ENCODE peak calls at places on chromosomes 13 and 19, in six cellular contexts. E is nephron progenitor cell, S is brain microvascular endothelial cell, Z is astrocyte of the cerebellum, W is Calu3, C is WTC11. Q is an unnamed sample.

GRCh38 chr13:24834902-24835510 is 71.0 kb downstream of the RNF17 start:
- DNase-seq in E (no peak), S (no peak), Z (no peak), W (no peak), C (no peak), Q (no peak)

GRCh38 chr13:44306401-44307192 is 67.0 kb upstream of the SERP2 start:
- DNase-seq in E (peak), S (peak), Z (peak), W (peak), C (peak), Q (peak)

GRCh38 chr13:89688908-89689307 is 1658.6 kb upstream of the MIR17HG start:
- DNase-seq in E (no peak), S (no peak), Z (no peak), W (no peak), C (no peak), Q (no peak)

GRCh38 chr19:31160346-31160926 is 188.8 kb downstream of the TSHZ3 start:
- DNase-seq in E (no peak), S (peak), Z (peak), W (no peak), C (no peak), Q (no peak)

GRCh38 chr19:32530773-32531172 is 50.2 kb upstream of the PDCD5 start:
- DNase-seq in E (no peak), S (no peak), Z (no peak), W (no peak), C (no peak), Q (no peak)

GRCh38 chr13:32023698-32024097 is 7.9 kb upstream of the FRY start:
- DNase-seq in E (no peak), S (no peak), Z (no peak), W (no peak), C (no peak), Q (no peak)

GRCh38 chr19:38134538-38135149 is 89.4 kb downstream of the DPF1 start:
- DNase-seq in E (peak), S (peak), Z (no peak), W (peak), C (peak), Q (no peak)

GRCh38 chr13:112746044-112746443 is 56.2 kb downstream of the ATP11A start:
- DNase-seq in E (no peak), S (no peak), Z (no peak), W (no peak), C (no peak), Q (no peak)

GRCh38 chr19:7522923-7523667 is 671 bp downstream of the MCOLN1 start:
- DNase-seq in E (no peak), S (no peak), Z (no peak), W (no peak), C (no peak), Q (no peak)

DNA sequence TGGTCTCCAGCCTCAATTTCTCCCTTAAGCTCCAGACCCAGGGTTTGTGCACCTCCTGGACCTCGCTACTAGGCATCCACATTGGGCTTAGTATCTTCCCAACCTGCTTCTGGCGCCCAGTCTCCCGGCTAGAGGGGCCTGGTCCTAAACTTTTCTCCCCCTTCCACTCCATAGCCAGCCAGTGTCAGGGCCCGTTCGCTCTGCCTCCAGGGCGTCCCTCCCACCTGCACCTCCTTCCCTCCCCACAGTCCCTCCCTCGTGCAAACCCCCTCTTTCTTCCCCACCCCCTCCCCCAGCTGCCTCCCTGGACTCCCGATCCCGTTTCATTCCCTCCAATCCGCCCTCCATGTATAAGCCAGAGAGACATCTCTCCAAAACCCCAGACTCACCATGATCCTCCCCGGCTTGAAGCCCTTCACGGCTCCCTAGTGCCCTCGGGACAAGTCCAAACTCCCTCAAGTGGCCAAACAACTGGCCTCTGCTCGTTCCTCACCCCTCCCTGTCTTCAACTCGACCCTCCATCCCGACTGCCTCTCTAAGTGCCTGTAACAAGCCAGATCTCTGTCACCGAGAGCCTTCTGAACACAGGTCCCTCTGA is 1.0 kb upstream of the SAMD4B start:
- DNase-seq in E (peak), S (no peak), Z (no peak), W (peak), C (peak), Q (no peak)
- TF ChIP-seq CTCF in E (no peak), S (peak), Z (peak), W (no peak), C (no peak), Q (peak)

GRCh38 chr19:3302755-3303154 is 63.6 kb upstream of the NFIC start:
- DNase-seq in E (no peak), S (no peak), Z (no peak), W (no peak), C (no peak), Q (no peak)
- TF ChIP-seq CTCF in E (no peak), S (peak), Z (no peak), W (no peak), C (no peak), Q (peak)

GRCh38 chr13:93233997-93234416 is 7.4 kb downstream of the GPC6 start:
- DNase-seq in E (no peak), S (no peak), Z (no peak), W (no peak), C (peak), Q (no peak)
- TF ChIP-seq CTCF in E (no peak), S (peak), Z (peak), W (no peak), C (peak), Q (peak)

DNA sequence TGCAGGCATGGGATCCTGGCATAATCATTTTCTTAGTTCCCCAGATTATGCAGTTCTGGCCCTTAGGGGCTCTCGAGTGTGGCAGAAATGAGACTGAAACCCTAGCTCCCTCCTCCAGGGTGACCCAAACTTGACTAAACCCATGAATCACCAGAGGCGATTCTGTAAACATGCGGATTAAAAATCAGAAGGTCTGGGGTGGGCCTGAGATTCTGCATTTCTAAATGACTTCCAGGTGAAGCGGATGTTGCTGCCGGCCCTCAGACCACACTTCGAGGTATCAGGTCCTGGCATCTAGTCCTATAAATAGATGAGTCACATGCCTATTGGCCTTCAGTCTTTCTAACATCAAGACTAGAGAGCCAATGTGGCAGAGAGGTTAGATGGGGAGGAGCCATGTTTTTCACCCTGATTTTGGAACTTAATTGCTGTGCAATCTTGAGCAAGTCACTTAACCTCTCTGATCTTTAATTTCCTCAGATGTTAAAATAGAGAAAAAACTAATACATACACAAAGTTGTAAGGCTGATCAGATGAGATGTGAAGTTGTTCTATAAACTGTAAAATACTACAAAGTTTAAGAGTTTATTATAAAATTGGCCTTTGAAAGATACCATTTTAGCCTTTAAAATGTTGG is 431.2 kb downstream of the FOXO1 start:
- DNase-seq in E (no peak), S (no peak), Z (no peak), W (no peak), C (no peak), Q (no peak)
- TF ChIP-seq CTCF in E (no peak), S (no peak), Z (no peak), W (no peak), C (no peak), Q (no peak)

GRCh38 chr19:531009-531752 is 379 bp upstream of the CDC34 start:
- DNase-seq in E (peak), S (peak), Z (no peak), W (peak), C (peak), Q (no peak)
- TF ChIP-seq CTCF in E (no peak), S (no peak), Z (no peak), W (no peak), C (no peak), Q (no peak)

DNA sequence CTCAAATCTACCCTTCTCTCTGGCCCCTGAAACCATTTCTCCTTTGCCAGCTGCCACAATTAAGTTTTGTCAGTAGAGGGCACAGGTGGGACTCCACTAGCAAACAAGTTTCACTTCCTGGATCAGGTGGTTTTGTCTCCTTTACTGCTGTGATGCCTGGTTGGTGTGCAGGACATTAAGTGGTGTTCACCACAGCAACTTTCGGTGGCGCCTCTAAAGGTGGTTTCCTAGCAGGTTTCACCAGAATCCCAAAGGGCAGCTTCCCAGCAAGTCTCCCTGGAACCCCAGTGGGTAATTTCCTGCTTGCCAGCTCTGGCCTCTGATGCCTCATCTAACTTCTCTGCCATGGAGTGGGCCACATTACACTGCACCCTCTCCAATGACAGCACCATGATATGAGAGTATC is 16.6 kb downstream of the MED4 start:
- DNase-seq in E (no peak), S (no peak), Z (no peak), W (peak), C (no peak), Q (no peak)
- TF ChIP-seq CTCF in E (no peak), S (no peak), Z (peak), W (no peak), C (no peak), Q (peak)

GRCh38 chr19:10478903-10479384 is 24.2 kb downstream of the KEAP1 start:
- DNase-seq in E (peak), S (peak), Z (peak), W (peak), C (peak), Q (no peak)
- TF ChIP-seq CTCF in E (peak), S (peak), Z (peak), W (peak), C (peak), Q (peak)

GRCh38 chr13:109314101-109314500 is 472.3 kb downstream of the IRS2 start:
- DNase-seq in E (no peak), S (no peak), Z (no peak), W (no peak), C (no peak), Q (no peak)
- TF ChIP-seq CTCF in E (no peak), S (no peak), Z (no peak), W (no peak), C (no peak), Q (no peak)